ENCODE peak calls at places on chromosomes 2 and 18, in eight cellular contexts. One of them, this sample, is unnamed.

GRCh38 chr2:116952254-116952653 is 862.2 kb upstream of the DDX18 start:
- DNase-seq in fibroblast of pulmonary artery: no peak
- DNase-seq in ovary: no peak
- DNase-seq in Peyer's patch: no peak
- DNase-seq in coronary artery: no peak
- DNase-seq in neural crest cell: no peak
- DNase-seq in heart left ventricle: no peak
- DNase-seq in CD8-positive, alpha-beta T cell: no peak
- DNase-seq in this sample: no peak

GRCh38 chr2:176370423-176370822 is 101.2 kb downstream of the MTX2 start:
- DNase-seq in fibroblast of pulmonary artery: no peak
- DNase-seq in ovary: no peak
- DNase-seq in Peyer's patch: no peak
- DNase-seq in coronary artery: no peak
- DNase-seq in neural crest cell: no peak
- DNase-seq in heart left ventricle: no peak
- DNase-seq in CD8-positive, alpha-beta T cell: no peak
- DNase-seq in this sample: no peak

GRCh38 chr2:189369566-189369965 is 71.7 kb upstream of the WDR75 start:
- DNase-seq in fibroblast of pulmonary artery: peak; percentile 80
- DNase-seq in ovary: no peak
- DNase-seq in Peyer's patch: no peak
- DNase-seq in coronary artery: no peak
- DNase-seq in neural crest cell: no peak
- DNase-seq in heart left ventricle: no peak
- DNase-seq in CD8-positive, alpha-beta T cell: no peak
- DNase-seq in this sample: no peak

GRCh38 chr2:208320686-208321085 is 54.6 kb downstream of the PIKFYVE start:
- DNase-seq in fibroblast of pulmonary artery: peak; percentile 25
- DNase-seq in ovary: peak; percentile 39
- DNase-seq in Peyer's patch: no peak
- DNase-seq in coronary artery: peak; percentile 75
- DNase-seq in neural crest cell: no peak
- DNase-seq in heart left ventricle: peak; percentile 66
- DNase-seq in CD8-positive, alpha-beta T cell: no peak
- DNase-seq in this sample: no peak

GRCh38 chr2:207248702-207249355 is 83.1 kb upstream of the KLF7 start:
- DNase-seq in fibroblast of pulmonary artery: peak; percentile 30
- DNase-seq in ovary: no peak
- DNase-seq in Peyer's patch: no peak
- DNase-seq in coronary artery: no peak
- DNase-seq in neural crest cell: no peak
- DNase-seq in heart left ventricle: no peak
- DNase-seq in CD8-positive, alpha-beta T cell: no peak
- DNase-seq in this sample: no peak

GRCh38 chr2:105597831-105598293 is 146.8 kb upstream of the NCK2 start:
- DNase-seq in fibroblast of pulmonary artery: no peak
- DNase-seq in ovary: no peak
- DNase-seq in Peyer's patch: no peak
- DNase-seq in coronary artery: no peak
- DNase-seq in neural crest cell: no peak
- DNase-seq in heart left ventricle: no peak
- DNase-seq in CD8-positive, alpha-beta T cell: no peak
- DNase-seq in this sample: no peak

GRCh38 chr2:15808980-15809379 is 131.4 kb upstream of the MYCN start:
- DNase-seq in fibroblast of pulmonary artery: no peak
- DNase-seq in ovary: no peak
- DNase-seq in Peyer's patch: no peak
- DNase-seq in coronary artery: no peak
- DNase-seq in neural crest cell: no peak
- DNase-seq in heart left ventricle: no peak
- DNase-seq in CD8-positive, alpha-beta T cell: no peak
- DNase-seq in this sample: no peak

GRCh38 chr2:23566236-23567142 is 181.5 kb downstream of the KLHL29 start:
- DNase-seq in fibroblast of pulmonary artery: peak; percentile 24
- DNase-seq in ovary: no peak
- DNase-seq in Peyer's patch: no peak
- DNase-seq in coronary artery: no peak
- DNase-seq in neural crest cell: no peak
- DNase-seq in heart left ventricle: peak; percentile 22
- DNase-seq in CD8-positive, alpha-beta T cell: peak; percentile 24
- DNase-seq in this sample: no peak

GRCh38 chr18:28175930-28176673 is 828 bp downstream of the CDH2 start:
- DNase-seq in fibroblast of pulmonary artery: no peak
- DNase-seq in ovary: peak; percentile 47
- DNase-seq in Peyer's patch: no peak
- DNase-seq in coronary artery: no peak
- DNase-seq in neural crest cell: peak; percentile 39
- DNase-seq in heart left ventricle: no peak
- DNase-seq in CD8-positive, alpha-beta T cell: no peak
- DNase-seq in this sample: no peak

DNA sequence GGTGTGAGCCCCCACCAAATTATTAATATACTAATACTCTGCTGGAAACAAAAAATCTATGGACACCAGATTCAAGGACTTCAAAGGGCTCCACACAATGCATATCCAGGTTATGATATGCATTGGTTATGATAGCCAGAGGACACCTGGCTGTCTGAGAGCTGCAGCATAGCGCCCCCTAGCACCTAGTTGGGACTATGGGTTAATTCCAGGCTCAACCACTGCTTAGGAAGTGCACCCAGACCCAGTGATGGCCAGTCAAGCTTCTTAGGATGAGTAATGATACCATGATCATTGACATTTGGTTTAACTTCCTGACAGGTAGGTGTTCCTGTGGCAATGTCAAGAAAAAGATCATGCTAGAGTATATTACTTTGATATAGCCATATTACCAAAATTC is 3.8 kb upstream of the FRZB start:
- DNase-seq in fibroblast of pulmonary artery: no peak
- DNase-seq in ovary: no peak
- DNase-seq in Peyer's patch: no peak
- DNase-seq in coronary artery: no peak
- DNase-seq in neural crest cell: no peak
- DNase-seq in heart left ventricle: no peak
- DNase-seq in CD8-positive, alpha-beta T cell: no peak
- DNase-seq in this sample: no peak
- TF ChIP-seq CTCF in fibroblast of pulmonary artery: peak; percentile 6
- TF ChIP-seq CTCF in ovary: no peak
- TF ChIP-seq CTCF in Peyer's patch: no peak
- TF ChIP-seq CTCF in coronary artery: no peak
- TF ChIP-seq CTCF in neural crest cell: peak; percentile 35
- TF ChIP-seq CTCF in heart left ventricle: peak; percentile 19
- TF ChIP-seq CTCF in CD8-positive, alpha-beta T cell: no peak
- TF ChIP-seq CTCF in this sample: peak; percentile 25

GRCh38 chr18:36031903-36032302 is 35.5 kb downstream of the RPRD1A start:
- DNase-seq in fibroblast of pulmonary artery: no peak
- DNase-seq in ovary: no peak
- DNase-seq in Peyer's patch: no peak
- DNase-seq in coronary artery: no peak
- DNase-seq in neural crest cell: no peak
- DNase-seq in heart left ventricle: no peak
- DNase-seq in CD8-positive, alpha-beta T cell: no peak
- DNase-seq in this sample: no peak

GRCh38 chr18:36031407-36031806 is 36.0 kb downstream of the RPRD1A start:
- DNase-seq in fibroblast of pulmonary artery: no peak
- DNase-seq in ovary: no peak
- DNase-seq in Peyer's patch: no peak
- DNase-seq in coronary artery: no peak
- DNase-seq in neural crest cell: no peak
- DNase-seq in heart left ventricle: no peak
- DNase-seq in CD8-positive, alpha-beta T cell: no peak
- DNase-seq in this sample: no peak

GRCh38 chr18:36038102-36038663 is 29.2 kb downstream of the RPRD1A start:
- DNase-seq in fibroblast of pulmonary artery: no peak
- DNase-seq in ovary: no peak
- DNase-seq in Peyer's patch: no peak
- DNase-seq in coronary artery: no peak
- DNase-seq in neural crest cell: no peak
- DNase-seq in heart left ventricle: no peak
- DNase-seq in CD8-positive, alpha-beta T cell: no peak
- DNase-seq in this sample: no peak

GRCh38 chr18:36034299-36034895 is 33.0 kb downstream of the RPRD1A start:
- DNase-seq in fibroblast of pulmonary artery: no peak
- DNase-seq in ovary: no peak
- DNase-seq in Peyer's patch: no peak
- DNase-seq in coronary artery: no peak
- DNase-seq in neural crest cell: no peak
- DNase-seq in heart left ventricle: no peak
- DNase-seq in CD8-positive, alpha-beta T cell: no peak
- DNase-seq in this sample: no peak

DNA sequence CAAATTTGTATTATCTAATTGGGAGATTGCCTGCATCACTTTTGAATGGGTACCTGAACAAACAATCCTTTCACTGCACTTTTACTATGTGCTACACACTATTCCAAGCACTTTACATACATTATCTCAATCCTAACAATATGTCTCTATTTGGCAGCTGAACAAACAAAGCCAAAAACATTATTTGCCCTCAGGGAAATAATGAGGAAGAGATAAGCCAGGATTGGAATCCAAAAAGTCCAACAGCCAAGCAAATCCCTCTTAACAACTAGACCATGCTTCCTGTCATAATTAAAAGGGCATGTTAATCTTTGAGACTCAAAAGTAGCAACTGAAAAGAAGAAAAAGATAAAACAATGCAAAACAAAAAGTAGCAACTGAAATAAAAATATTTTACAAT is 32.1 kb downstream of the RPRD1A start:
- DNase-seq in fibroblast of pulmonary artery: no peak
- DNase-seq in ovary: no peak
- DNase-seq in Peyer's patch: no peak
- DNase-seq in coronary artery: no peak
- DNase-seq in neural crest cell: no peak
- DNase-seq in heart left ventricle: no peak
- DNase-seq in CD8-positive, alpha-beta T cell: no peak
- DNase-seq in this sample: no peak
- TF ChIP-seq CTCF in fibroblast of pulmonary artery: no peak
- TF ChIP-seq CTCF in ovary: no peak
- TF ChIP-seq CTCF in Peyer's patch: no peak
- TF ChIP-seq CTCF in coronary artery: no peak
- TF ChIP-seq CTCF in neural crest cell: no peak
- TF ChIP-seq CTCF in heart left ventricle: no peak
- TF ChIP-seq CTCF in CD8-positive, alpha-beta T cell: no peak
- TF ChIP-seq CTCF in this sample: no peak

DNA sequence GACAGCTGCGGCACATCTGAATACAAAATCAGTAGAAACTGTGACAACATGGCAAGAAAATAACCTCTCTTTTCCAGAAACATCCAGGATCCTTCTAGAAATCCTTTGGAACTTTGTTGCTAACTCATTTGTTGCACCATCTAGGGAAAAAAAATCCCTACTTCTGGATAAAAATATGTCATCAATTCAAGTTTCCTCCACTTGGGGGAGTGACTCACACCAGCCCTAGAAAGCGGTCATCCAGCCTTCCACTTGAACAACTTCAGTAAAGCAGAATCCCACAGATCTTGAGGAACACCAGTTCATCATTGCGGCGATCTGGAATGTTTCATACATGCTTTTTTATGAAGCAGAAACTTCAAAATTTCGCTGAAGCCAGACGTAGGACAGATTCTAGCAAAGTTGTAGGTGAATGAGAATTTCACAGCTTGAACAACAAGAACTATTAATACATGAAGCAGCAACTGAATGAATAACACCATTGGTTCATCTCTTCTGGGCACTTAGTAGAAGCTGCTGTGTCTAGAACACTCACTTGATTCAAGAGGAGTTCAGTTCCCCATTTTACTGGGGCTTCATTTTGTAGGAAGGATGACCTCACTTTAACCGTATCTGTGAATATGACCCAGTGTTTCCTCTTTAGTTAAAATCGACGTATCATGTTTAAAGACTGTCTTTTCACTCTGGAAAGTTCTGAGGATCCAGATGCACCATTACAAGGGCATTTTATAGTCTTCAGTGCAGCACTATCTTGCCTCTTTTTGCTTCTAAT is 48.0 kb downstream of the LRRTM1 start:
- DNase-seq in fibroblast of pulmonary artery: peak; percentile 35
- DNase-seq in ovary: no peak
- DNase-seq in Peyer's patch: no peak
- DNase-seq in coronary artery: no peak
- DNase-seq in neural crest cell: no peak
- DNase-seq in heart left ventricle: no peak
- DNase-seq in CD8-positive, alpha-beta T cell: no peak
- DNase-seq in this sample: no peak
- TF ChIP-seq CTCF in fibroblast of pulmonary artery: peak; percentile 31
- TF ChIP-seq CTCF in ovary: no peak
- TF ChIP-seq CTCF in Peyer's patch: no peak
- TF ChIP-seq CTCF in coronary artery: no peak
- TF ChIP-seq CTCF in neural crest cell: peak; percentile 58
- TF ChIP-seq CTCF in heart left ventricle: peak; percentile 19
- TF ChIP-seq CTCF in CD8-positive, alpha-beta T cell: no peak
- TF ChIP-seq CTCF in this sample: no peak

GRCh38 chr2:85769236-85769986 is 15.6 kb downstream of the ATOH8 start:
- DNase-seq in fibroblast of pulmonary artery: no peak
- DNase-seq in ovary: no peak
- DNase-seq in Peyer's patch: no peak
- DNase-seq in coronary artery: no peak
- DNase-seq in neural crest cell: no peak
- DNase-seq in heart left ventricle: peak; percentile 63
- DNase-seq in CD8-positive, alpha-beta T cell: no peak
- DNase-seq in this sample: no peak
- TF ChIP-seq CTCF in fibroblast of pulmonary artery: peak; percentile 38
- TF ChIP-seq CTCF in ovary: no peak
- TF ChIP-seq CTCF in Peyer's patch: no peak
- TF ChIP-seq CTCF in coronary artery: no peak
- TF ChIP-seq CTCF in neural crest cell: peak; percentile 51
- TF ChIP-seq CTCF in heart left ventricle: peak; percentile 33
- TF ChIP-seq CTCF in CD8-positive, alpha-beta T cell: no peak
- TF ChIP-seq CTCF in this sample: peak; percentile 24

DNA sequence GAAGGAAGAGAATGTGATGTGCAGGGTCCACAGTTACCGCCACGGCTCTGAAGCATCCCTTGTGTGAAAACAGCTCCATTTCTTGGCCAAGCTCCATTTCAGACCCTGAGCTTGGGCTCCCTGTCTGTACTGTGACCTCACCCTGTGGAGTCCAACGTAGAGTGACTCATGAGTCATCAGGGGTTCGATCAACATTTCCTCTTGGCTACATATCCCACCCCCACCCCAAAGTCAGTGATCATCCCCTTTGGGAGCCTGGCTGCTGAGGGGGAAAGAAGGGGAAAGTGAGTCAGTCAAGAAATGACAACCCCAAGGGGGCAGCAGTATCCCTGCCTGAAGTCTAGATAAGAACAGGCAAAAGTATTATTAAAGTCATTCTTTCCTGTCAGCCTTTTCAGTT is 62.2 kb downstream of the PAPOLG start:
- DNase-seq in fibroblast of pulmonary artery: no peak
- DNase-seq in ovary: no peak
- DNase-seq in Peyer's patch: no peak
- DNase-seq in coronary artery: peak; percentile 41
- DNase-seq in neural crest cell: no peak
- DNase-seq in heart left ventricle: no peak
- DNase-seq in CD8-positive, alpha-beta T cell: peak; percentile 40
- DNase-seq in this sample: no peak
- TF ChIP-seq CTCF in fibroblast of pulmonary artery: peak; percentile 21
- TF ChIP-seq CTCF in ovary: no peak
- TF ChIP-seq CTCF in Peyer's patch: no peak
- TF ChIP-seq CTCF in coronary artery: no peak
- TF ChIP-seq CTCF in neural crest cell: no peak
- TF ChIP-seq CTCF in heart left ventricle: no peak
- TF ChIP-seq CTCF in CD8-positive, alpha-beta T cell: peak; percentile 19
- TF ChIP-seq CTCF in this sample: peak; percentile 11